ENCODE peak calls at places on chromosomes 2 and 18, in six cellular contexts. V is heart right ventricle, P is right lobe of liver, U is mammary epithelial cell, D is neural progenitor cell, O is thoracic aorta. Y is an unnamed sample. For H3K27me3, the result is how much of the 10 kb centered on the place peaks cover.

GRCh38 chr2:147232225-147232669 is 612.6 kb upstream of the ACVR2A start:
- DNase-seq in V (no peak), P (no peak), U (no peak), D (no peak), O (no peak), Y (no peak)

GRCh38 chr2:149055751-149056150 is 17.3 kb downstream of the LYPD6B start:
- DNase-seq in V (no peak), P (no peak), U (no peak), D (no peak), O (no peak), Y (no peak)

GRCh38 chr2:96463119-96463518 is 42.0 kb downstream of the NEURL3 start:
- DNase-seq in V (no peak), P (no peak), U (no peak), D (no peak), O (no peak), Y (no peak)

GRCh38 chr2:169095631-169096105 is 26.3 kb downstream of the DHRS9 start:
- DNase-seq in V (no peak), P (no peak), U (peak), D (no peak), O (no peak), Y (peak)

GRCh38 chr2:150127271-150127990 is 360.0 kb downstream of the RND3 start:
- DNase-seq in V (no peak), P (no peak), U (no peak), D (no peak), O (no peak), Y (no peak)

GRCh38 chr2:158735822-158736580 is 59.1 kb upstream of the DAPL1 start:
- DNase-seq in V (no peak), P (no peak), U (peak), D (no peak), O (no peak), Y (no peak)

GRCh38 chr18:3481696-3482210 is 31.8 kb downstream of the TGIF1 start:
- DNase-seq in V (no peak), P (no peak), U (no peak), D (peak), O (no peak), Y (no peak)

GRCh38 chr2:205748660-205749059 is 66.4 kb downstream of the NRP2 start:
- DNase-seq in V (no peak), P (no peak), U (peak), D (no peak), O (no peak), Y (no peak)

GRCh38 chr2:122478773-122479172 is 723.3 kb downstream of the TSN start:
- DNase-seq in V (no peak), P (no peak), U (no peak), D (no peak), O (no peak), Y (no peak)

GRCh38 chr2:28274911-28275685 is 117.6 kb upstream of the FOSL2 start:
- DNase-seq in V (peak), P (no peak), U (peak), D (peak), O (no peak), Y (peak)

GRCh38 chr2:191167766-191168165 is 17.0 kb upstream of the STAT4 start:
- DNase-seq in V (peak), P (no peak), U (no peak), D (no peak), O (no peak), Y (peak)

GRCh38 chr2:238159676-238160205 is 971 bp downstream of the ERFE start:
- DNase-seq in V (peak), P (no peak), U (no peak), D (no peak), O (no peak), Y (no peak)

GRCh38 chr2:185807351-185807750 is 68.7 kb downstream of the FSIP2 start:
- DNase-seq in V (no peak), P (no peak), U (peak), D (no peak), O (no peak), Y (no peak)

GRCh38 chr18:36899289-36899688 is 70.4 kb downstream of the KIAA1328 start:
- DNase-seq in V (no peak), P (no peak), U (peak), D (peak), O (no peak), Y (no peak)
- TF ChIP-seq CTCF in V (no peak), P (peak), U (peak), D (peak), O (no peak), Y (peak)

GRCh38 chr2:32626591-32627221 is 1.1 kb upstream of the TTC27 start:
- DNase-seq in V (no peak), P (no peak), U (no peak), D (peak), O (no peak), Y (no peak)
- H3K4me3 ChIP-seq in V (no peak), P (no peak), U (no peak), D (peak), O (peak), Y (no peak)

DNA sequence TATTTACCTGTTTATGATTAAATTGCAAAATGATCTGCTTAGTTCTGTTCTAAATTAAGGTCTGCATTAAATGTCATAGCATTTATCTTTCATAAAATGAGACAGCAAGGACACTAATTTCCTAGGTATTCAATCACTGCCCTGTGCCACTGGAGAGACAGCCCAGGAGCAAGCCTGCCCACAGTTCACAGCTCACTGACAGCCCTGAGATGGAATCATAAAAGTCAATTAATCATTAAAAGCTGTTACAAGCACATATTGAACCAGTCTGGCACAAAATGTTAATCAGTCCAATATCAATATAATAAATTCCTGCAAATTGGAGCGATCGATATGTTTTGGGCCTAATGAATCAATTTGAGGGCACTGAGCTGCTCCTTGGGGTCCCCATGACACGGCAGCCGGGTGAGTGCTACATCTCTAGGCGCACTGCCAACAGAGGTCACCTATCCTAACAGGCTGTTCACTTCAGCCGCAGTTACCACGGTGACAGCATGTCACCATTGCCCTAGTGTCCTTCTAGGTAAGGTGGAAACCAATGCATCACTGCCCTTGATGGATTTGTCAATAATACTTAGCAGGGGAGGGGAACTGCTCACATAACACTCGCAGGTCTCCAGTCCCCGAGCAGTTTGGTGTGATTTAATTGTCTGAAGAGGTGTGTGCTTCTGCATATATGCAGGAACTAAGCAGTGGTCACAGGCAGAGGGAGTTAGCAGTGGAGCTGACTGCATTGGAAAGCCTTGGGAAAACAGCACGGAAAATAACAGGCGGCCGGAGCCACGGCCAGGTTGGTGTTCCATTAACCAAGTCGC is 47.3 kb downstream of the POU3F3 start:
- DNase-seq in V (no peak), P (no peak), U (no peak), D (no peak), O (no peak), Y (no peak)
- H3K27me3 ChIP-seq in V (under half), P (under half), U (under half), D (under half), O (under half), Y (under half)

GRCh38 chr18:32072321-32072720 is 19.4 kb upstream of the RNF138 start:
- DNase-seq in V (no peak), P (no peak), U (no peak), D (no peak), O (no peak), Y (no peak)
- TF ChIP-seq CTCF in V (peak), P (peak), U (peak), D (peak), O (peak), Y (peak)

DNA sequence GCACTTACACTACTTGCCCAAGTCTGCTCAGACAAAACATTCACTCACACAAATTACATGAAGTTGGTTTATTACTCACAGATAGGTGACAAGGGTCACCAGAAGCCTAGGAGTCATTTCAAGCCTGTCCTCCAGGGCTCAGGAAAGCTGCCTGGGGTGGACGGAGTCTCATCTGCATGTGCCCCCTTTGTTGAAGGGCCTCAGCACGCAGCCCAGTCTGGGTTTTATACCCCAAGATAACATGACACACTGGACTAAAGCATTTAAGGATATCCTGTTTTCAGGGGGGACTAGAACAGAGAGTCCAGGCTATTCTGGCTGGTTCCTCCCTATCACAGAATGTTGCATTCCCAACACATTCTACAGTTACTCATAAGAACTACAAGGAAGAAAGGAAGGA is 164.7 kb downstream of the MREG start:
- DNase-seq in V (no peak), P (no peak), U (no peak), D (no peak), O (no peak), Y (no peak)
- H3K4me3 ChIP-seq in V (no peak), P (no peak), U (no peak), D (no peak), O (no peak), Y (no peak)

GRCh38 chr2:26559044-26559405 is 81.1 kb upstream of the OTOF start:
- DNase-seq in V (no peak), P (peak), U (no peak), D (no peak), O (no peak), Y (no peak)
- H3K27me3 ChIP-seq in V (half or more), P (under half), U (under half), D (under half), O (under half), Y (half or more)